ENCODE peak calls at places on chromosomes 2 and 18, in eight cellular contexts. One of them, this sample, is unnamed.

GRCh38 chr2:56654936-56655335 is 471.1 kb downstream of the CCDC85A start:
- DNase-seq in memory B cell: no peak
- DNase-seq in amniotic stem cell: no peak
- DNase-seq in GM13977: no peak
- DNase-seq in activated CD4-positive, alpha-beta T cell treated with anti-CD3 and anti-CD28 coated beads, Interleukin-2, amount 50 U/mL, for 48 hours: no peak
- DNase-seq in ureter: no peak
- DNase-seq in brain microvascular endothelial cell: no peak
- DNase-seq in T-helper 9 cell: no peak
- DNase-seq in this sample: no peak

GRCh38 chr18:48035556-48035860 is 105.0 kb upstream of the SMAD2 start:
- DNase-seq in memory B cell: no peak
- DNase-seq in amniotic stem cell: no peak
- DNase-seq in GM13977: no peak
- DNase-seq in activated CD4-positive, alpha-beta T cell treated with anti-CD3 and anti-CD28 coated beads, Interleukin-2, amount 50 U/mL, for 48 hours: no peak
- DNase-seq in ureter: no peak
- DNase-seq in brain microvascular endothelial cell: no peak
- DNase-seq in T-helper 9 cell: no peak
- DNase-seq in this sample: no peak

GRCh38 chr2:164896634-164897033 is 55.0 kb upstream of the COBLL1 start:
- DNase-seq in memory B cell: no peak
- DNase-seq in amniotic stem cell: no peak
- DNase-seq in GM13977: peak; percentile 6
- DNase-seq in activated CD4-positive, alpha-beta T cell treated with anti-CD3 and anti-CD28 coated beads, Interleukin-2, amount 50 U/mL, for 48 hours: no peak
- DNase-seq in ureter: no peak
- DNase-seq in brain microvascular endothelial cell: peak; percentile 79
- DNase-seq in T-helper 9 cell: no peak
- DNase-seq in this sample: no peak

GRCh38 chr2:119487434-119488244 is 36.6 kb downstream of the SCTR start:
- DNase-seq in memory B cell: peak; percentile 1
- DNase-seq in amniotic stem cell: no peak
- DNase-seq in GM13977: no peak
- DNase-seq in activated CD4-positive, alpha-beta T cell treated with anti-CD3 and anti-CD28 coated beads, Interleukin-2, amount 50 U/mL, for 48 hours: no peak
- DNase-seq in ureter: no peak
- DNase-seq in brain microvascular endothelial cell: no peak
- DNase-seq in T-helper 9 cell: no peak
- DNase-seq in this sample: no peak

GRCh38 chr2:44169155-44169898 is 652 bp downstream of the PPM1B start:
- DNase-seq in memory B cell: peak; percentile 58
- DNase-seq in amniotic stem cell: no peak
- DNase-seq in GM13977: peak; percentile 61
- DNase-seq in activated CD4-positive, alpha-beta T cell treated with anti-CD3 and anti-CD28 coated beads, Interleukin-2, amount 50 U/mL, for 48 hours: peak; percentile 41
- DNase-seq in ureter: peak; percentile 59
- DNase-seq in brain microvascular endothelial cell: peak; percentile 51
- DNase-seq in T-helper 9 cell: no peak
- DNase-seq in this sample: peak; percentile 25

GRCh38 chr2:19868224-19868623 is 33.6 kb downstream of the TTC32 start:
- DNase-seq in memory B cell: no peak
- DNase-seq in amniotic stem cell: no peak
- DNase-seq in GM13977: no peak
- DNase-seq in activated CD4-positive, alpha-beta T cell treated with anti-CD3 and anti-CD28 coated beads, Interleukin-2, amount 50 U/mL, for 48 hours: no peak
- DNase-seq in ureter: no peak
- DNase-seq in brain microvascular endothelial cell: no peak
- DNase-seq in T-helper 9 cell: no peak
- DNase-seq in this sample: no peak

GRCh38 chr2:73116182-73116960 is 3.6 kb upstream of the RAB11FIP5 start:
- DNase-seq in memory B cell: no peak
- DNase-seq in amniotic stem cell: no peak
- DNase-seq in GM13977: no peak
- DNase-seq in activated CD4-positive, alpha-beta T cell treated with anti-CD3 and anti-CD28 coated beads, Interleukin-2, amount 50 U/mL, for 48 hours: no peak
- DNase-seq in ureter: no peak
- DNase-seq in brain microvascular endothelial cell: no peak
- DNase-seq in T-helper 9 cell: no peak
- DNase-seq in this sample: no peak

GRCh38 chr2:112204411-112204810 is 50.4 kb downstream of the ZC3H8 start:
- DNase-seq in memory B cell: no peak
- DNase-seq in amniotic stem cell: no peak
- DNase-seq in GM13977: no peak
- DNase-seq in activated CD4-positive, alpha-beta T cell treated with anti-CD3 and anti-CD28 coated beads, Interleukin-2, amount 50 U/mL, for 48 hours: no peak
- DNase-seq in ureter: no peak
- DNase-seq in brain microvascular endothelial cell: no peak
- DNase-seq in T-helper 9 cell: no peak
- DNase-seq in this sample: no peak

GRCh38 chr2:118539290-118539689 is 308.2 kb downstream of the EN1 start:
- DNase-seq in memory B cell: no peak
- DNase-seq in amniotic stem cell: no peak
- DNase-seq in GM13977: no peak
- DNase-seq in activated CD4-positive, alpha-beta T cell treated with anti-CD3 and anti-CD28 coated beads, Interleukin-2, amount 50 U/mL, for 48 hours: no peak
- DNase-seq in ureter: no peak
- DNase-seq in brain microvascular endothelial cell: peak; percentile 8
- DNase-seq in T-helper 9 cell: no peak
- DNase-seq in this sample: no peak

GRCh38 chr2:232341739-232342126 is 36.8 kb upstream of the ALPP start:
- DNase-seq in memory B cell: no peak
- DNase-seq in amniotic stem cell: no peak
- DNase-seq in GM13977: no peak
- DNase-seq in activated CD4-positive, alpha-beta T cell treated with anti-CD3 and anti-CD28 coated beads, Interleukin-2, amount 50 U/mL, for 48 hours: no peak
- DNase-seq in ureter: no peak
- DNase-seq in brain microvascular endothelial cell: no peak
- DNase-seq in T-helper 9 cell: no peak
- DNase-seq in this sample: no peak

GRCh38 chr18:50654211-50654610 is 94.3 kb downstream of the MAPK4 start:
- DNase-seq in memory B cell: no peak
- DNase-seq in amniotic stem cell: no peak
- DNase-seq in GM13977: no peak
- DNase-seq in activated CD4-positive, alpha-beta T cell treated with anti-CD3 and anti-CD28 coated beads, Interleukin-2, amount 50 U/mL, for 48 hours: no peak
- DNase-seq in ureter: no peak
- DNase-seq in brain microvascular endothelial cell: no peak
- DNase-seq in T-helper 9 cell: no peak
- DNase-seq in this sample: no peak

GRCh38 chr18:961644-962355 is 57.1 kb downstream of the ADCYAP1 start:
- DNase-seq in memory B cell: no peak
- DNase-seq in amniotic stem cell: no peak
- DNase-seq in GM13977: peak; percentile 34
- DNase-seq in activated CD4-positive, alpha-beta T cell treated with anti-CD3 and anti-CD28 coated beads, Interleukin-2, amount 50 U/mL, for 48 hours: peak; percentile 59
- DNase-seq in ureter: no peak
- DNase-seq in brain microvascular endothelial cell: peak; percentile 43
- DNase-seq in T-helper 9 cell: peak; percentile 23
- DNase-seq in this sample: peak; percentile 40

GRCh38 chr2:129661942-129662341 is 317.5 kb upstream of the RAB6C start:
- DNase-seq in memory B cell: no peak
- DNase-seq in amniotic stem cell: no peak
- DNase-seq in GM13977: no peak
- DNase-seq in activated CD4-positive, alpha-beta T cell treated with anti-CD3 and anti-CD28 coated beads, Interleukin-2, amount 50 U/mL, for 48 hours: no peak
- DNase-seq in ureter: no peak
- DNase-seq in brain microvascular endothelial cell: no peak
- DNase-seq in T-helper 9 cell: no peak
- DNase-seq in this sample: no peak

GRCh38 chr2:236293241-236293810 is 29.1 kb upstream of the ASB18 start:
- DNase-seq in memory B cell: no peak
- DNase-seq in amniotic stem cell: no peak
- DNase-seq in GM13977: no peak
- DNase-seq in activated CD4-positive, alpha-beta T cell treated with anti-CD3 and anti-CD28 coated beads, Interleukin-2, amount 50 U/mL, for 48 hours: no peak
- DNase-seq in ureter: no peak
- DNase-seq in brain microvascular endothelial cell: no peak
- DNase-seq in T-helper 9 cell: no peak
- DNase-seq in this sample: no peak

GRCh38 chr2:170434900-170435640 is 257.1 kb downstream of the MYO3B start:
- DNase-seq in memory B cell: no peak
- DNase-seq in amniotic stem cell: no peak
- DNase-seq in GM13977: no peak
- DNase-seq in activated CD4-positive, alpha-beta T cell treated with anti-CD3 and anti-CD28 coated beads, Interleukin-2, amount 50 U/mL, for 48 hours: no peak
- DNase-seq in ureter: no peak
- DNase-seq in brain microvascular endothelial cell: no peak
- DNase-seq in T-helper 9 cell: no peak
- DNase-seq in this sample: no peak

GRCh38 chr2:64765160-64765805 is 111.6 kb upstream of the SERTAD2 start:
- DNase-seq in memory B cell: no peak
- DNase-seq in amniotic stem cell: no peak
- DNase-seq in GM13977: no peak
- DNase-seq in activated CD4-positive, alpha-beta T cell treated with anti-CD3 and anti-CD28 coated beads, Interleukin-2, amount 50 U/mL, for 48 hours: no peak
- DNase-seq in ureter: no peak
- DNase-seq in brain microvascular endothelial cell: no peak
- DNase-seq in T-helper 9 cell: no peak
- DNase-seq in this sample: no peak

GRCh38 chr18:79753391-79753851 is 44.3 kb upstream of the KCNG2 start:
- DNase-seq in memory B cell: no peak
- DNase-seq in amniotic stem cell: no peak
- DNase-seq in GM13977: no peak
- DNase-seq in activated CD4-positive, alpha-beta T cell treated with anti-CD3 and anti-CD28 coated beads, Interleukin-2, amount 50 U/mL, for 48 hours: no peak
- DNase-seq in ureter: no peak
- DNase-seq in brain microvascular endothelial cell: no peak
- DNase-seq in T-helper 9 cell: no peak
- DNase-seq in this sample: peak; percentile 6

GRCh38 chr2:40488101-40488598 is 36.3 kb upstream of the SLC8A1 start:
- DNase-seq in memory B cell: no peak
- DNase-seq in amniotic stem cell: no peak
- DNase-seq in GM13977: no peak
- DNase-seq in activated CD4-positive, alpha-beta T cell treated with anti-CD3 and anti-CD28 coated beads, Interleukin-2, amount 50 U/mL, for 48 hours: no peak
- DNase-seq in ureter: no peak
- DNase-seq in brain microvascular endothelial cell: peak; percentile 41
- DNase-seq in T-helper 9 cell: no peak
- DNase-seq in this sample: no peak

GRCh38 chr2:47211497-47212011 is 56.4 kb upstream of the STPG4 start:
- DNase-seq in memory B cell: no peak
- DNase-seq in amniotic stem cell: no peak
- DNase-seq in GM13977: no peak
- DNase-seq in activated CD4-positive, alpha-beta T cell treated with anti-CD3 and anti-CD28 coated beads, Interleukin-2, amount 50 U/mL, for 48 hours: no peak
- DNase-seq in ureter: no peak
- DNase-seq in brain microvascular endothelial cell: no peak
- DNase-seq in T-helper 9 cell: no peak
- DNase-seq in this sample: no peak

GRCh38 chr2:171310889-171311288 is 122.9 kb downstream of the METTL8 start:
- DNase-seq in memory B cell: no peak
- DNase-seq in amniotic stem cell: no peak
- DNase-seq in GM13977: no peak
- DNase-seq in activated CD4-positive, alpha-beta T cell treated with anti-CD3 and anti-CD28 coated beads, Interleukin-2, amount 50 U/mL, for 48 hours: no peak
- DNase-seq in ureter: no peak
- DNase-seq in brain microvascular endothelial cell: no peak
- DNase-seq in T-helper 9 cell: no peak
- DNase-seq in this sample: no peak

GRCh38 chr2:189698020-189698887 is 23.8 kb downstream of the ANKAR start:
- DNase-seq in memory B cell: no peak
- DNase-seq in amniotic stem cell: peak; percentile 38
- DNase-seq in GM13977: peak; percentile 21
- DNase-seq in activated CD4-positive, alpha-beta T cell treated with anti-CD3 and anti-CD28 coated beads, Interleukin-2, amount 50 U/mL, for 48 hours: no peak
- DNase-seq in ureter: no peak
- DNase-seq in brain microvascular endothelial cell: peak; percentile 55
- DNase-seq in T-helper 9 cell: no peak
- DNase-seq in this sample: peak; percentile 64

GRCh38 chr2:110869472-110870446 is 137.4 kb downstream of the ACOXL start:
- DNase-seq in memory B cell: no peak
- DNase-seq in amniotic stem cell: no peak
- DNase-seq in GM13977: no peak
- DNase-seq in activated CD4-positive, alpha-beta T cell treated with anti-CD3 and anti-CD28 coated beads, Interleukin-2, amount 50 U/mL, for 48 hours: no peak
- DNase-seq in ureter: no peak
- DNase-seq in brain microvascular endothelial cell: peak; percentile 4
- DNase-seq in T-helper 9 cell: no peak
- DNase-seq in this sample: no peak

GRCh38 chr18:68438983-68439382 is 275.9 kb downstream of the TMX3 start:
- DNase-seq in memory B cell: no peak
- DNase-seq in amniotic stem cell: no peak
- DNase-seq in GM13977: no peak
- DNase-seq in activated CD4-positive, alpha-beta T cell treated with anti-CD3 and anti-CD28 coated beads, Interleukin-2, amount 50 U/mL, for 48 hours: no peak
- DNase-seq in ureter: no peak
- DNase-seq in brain microvascular endothelial cell: no peak
- DNase-seq in T-helper 9 cell: no peak
- DNase-seq in this sample: no peak

GRCh38 chr2:24182507-24182906 is 7.7 kb downstream of the FAM228A start:
- DNase-seq in memory B cell: no peak
- DNase-seq in amniotic stem cell: no peak
- DNase-seq in GM13977: no peak
- DNase-seq in activated CD4-positive, alpha-beta T cell treated with anti-CD3 and anti-CD28 coated beads, Interleukin-2, amount 50 U/mL, for 48 hours: no peak
- DNase-seq in ureter: no peak
- DNase-seq in brain microvascular endothelial cell: no peak
- DNase-seq in T-helper 9 cell: no peak
- DNase-seq in this sample: no peak

GRCh38 chr2:165110394-165110793 is 93.5 kb downstream of the SCN3A start:
- DNase-seq in memory B cell: no peak
- DNase-seq in amniotic stem cell: no peak
- DNase-seq in GM13977: no peak
- DNase-seq in activated CD4-positive, alpha-beta T cell treated with anti-CD3 and anti-CD28 coated beads, Interleukin-2, amount 50 U/mL, for 48 hours: no peak
- DNase-seq in ureter: no peak
- DNase-seq in brain microvascular endothelial cell: no peak
- DNase-seq in T-helper 9 cell: no peak
- DNase-seq in this sample: no peak

GRCh38 chr2:26770986-26771586 is 7.0 kb downstream of the SLC35F6 start:
- DNase-seq in memory B cell: no peak
- DNase-seq in amniotic stem cell: peak; percentile 52
- DNase-seq in GM13977: no peak
- DNase-seq in activated CD4-positive, alpha-beta T cell treated with anti-CD3 and anti-CD28 coated beads, Interleukin-2, amount 50 U/mL, for 48 hours: peak; percentile 25
- DNase-seq in ureter: peak; percentile 84
- DNase-seq in brain microvascular endothelial cell: peak; percentile 41
- DNase-seq in T-helper 9 cell: no peak
- DNase-seq in this sample: peak; percentile 85

This sample was measured in uterus.